ENCODE peak calls at places on chromosomes 3 and 15, in nine cellular contexts. S is cardiac fibroblast, D is IMR-90, V is ovary, L is GM23338, X is BJ, C is AG10803, H is OCI-LY7, G is breast epithelium. Z is an unnamed sample.

GRCh38 chr15:60115579-60116415 is 111.7 kb downstream of the FOXB1 start:
- DNase-seq in S (peak; percentile 67), D (peak; percentile 19), V (no peak), L (no peak), X (no peak), C (peak; percentile 34), H (no peak), G (no peak), Z (no peak)

GRCh38 chr3:127168271-127168670 is 24.7 kb upstream of the PRR23E start:
- DNase-seq in S (no peak), D (no peak), V (peak; percentile 4), L (no peak), X (no peak), C (no peak), H (no peak), G (no peak), Z (no peak)

GRCh38 chr3:15300318-15301078 is 31.9 kb downstream of the SH3BP5 start:
- DNase-seq in S (peak; percentile 78), D (peak; percentile 74), V (no peak), L (no peak), X (no peak), C (peak; percentile 71), H (no peak), G (no peak), Z (peak; percentile 92)

GRCh38 chr3:53083496-53083895 is 37.6 kb upstream of the SFMBT1 start:
- DNase-seq in S (peak; percentile 28), D (peak; percentile 75), V (peak; percentile 23), L (no peak), X (peak; percentile 60), C (peak; percentile 92), H (no peak), G (peak; percentile 52), Z (peak; percentile 65)

GRCh38 chr15:58738051-58738707 is 11.3 kb downstream of the ADAM10 start:
- DNase-seq in S (peak; percentile 73), D (peak; percentile 49), V (no peak), L (no peak), X (no peak), C (peak; percentile 44), H (no peak), G (no peak), Z (peak; percentile 52)

GRCh38 chr3:10653241-10653640 is 147.9 kb upstream of the ATP2B2 start:
- DNase-seq in S (no peak), D (no peak), V (no peak), L (no peak), X (no peak), C (no peak), H (no peak), G (no peak), Z (no peak)

GRCh38 chr3:153640689-153641308 is 478.8 kb downstream of the RAP2B start:
- DNase-seq in S (no peak), D (no peak), V (no peak), L (peak; percentile 49), X (no peak), C (no peak), H (no peak), G (no peak), Z (no peak)

GRCh38 chr3:35184775-35185174 is 454.6 kb upstream of the ARPP21 start:
- DNase-seq in S (peak; percentile 80), D (no peak), V (no peak), L (no peak), X (no peak), C (no peak), H (no peak), G (no peak), Z (peak; percentile 35)

GRCh38 chr3:67884345-67884744 is 229.9 kb upstream of the SUCLG2 start:
- DNase-seq in S (no peak), D (no peak), V (no peak), L (no peak), X (no peak), C (no peak), H (no peak), G (no peak), Z (no peak)

GRCh38 chr15:59687831-59688230 is 1.3 kb downstream of the BNIP2 start:
- DNase-seq in S (peak; percentile 67), D (peak; percentile 44), V (no peak), L (no peak), X (no peak), C (peak; percentile 43), H (peak; percentile 87), G (no peak), Z (peak; percentile 36)

GRCh38 chr3:127542441-127542952 is 48.0 kb downstream of the TPRA1 start:
- DNase-seq in S (no peak), D (no peak), V (no peak), L (no peak), X (no peak), C (no peak), H (no peak), G (no peak), Z (no peak)

GRCh38 chr15:97177135-97177704 is 783.3 kb upstream of the ARRDC4 start:
- DNase-seq in S (no peak), D (no peak), V (no peak), L (peak; percentile 75), X (no peak), C (no peak), H (no peak), G (no peak), Z (no peak)

GRCh38 chr15:56982987-56983386 is 64.5 kb downstream of the TCF12 start:
- DNase-seq in S (no peak), D (no peak), V (no peak), L (no peak), X (no peak), C (no peak), H (no peak), G (no peak), Z (no peak)

GRCh38 chr15:98331676-98332075 is 316.7 kb upstream of the IGF1R start:
- DNase-seq in S (no peak), D (no peak), V (no peak), L (no peak), X (no peak), C (no peak), H (no peak), G (no peak), Z (no peak)

GRCh38 chr15:41869770-41870688 is 23.8 kb downstream of the SPTBN5 start:
- DNase-seq in S (no peak), D (no peak), V (no peak), L (no peak), X (no peak), C (no peak), H (no peak), G (no peak), Z (no peak)

GRCh38 chr3:45592830-45593707 is 1.5 kb upstream of the LIMD1 start:
- DNase-seq in S (peak; percentile 94), D (peak; percentile 89), V (peak; percentile 91), L (peak; percentile 98), X (peak; percentile 46), C (peak; percentile 87), H (peak; percentile 82), G (peak; percentile 87), Z (peak; percentile 92)
- TF ChIP-seq CTCF in S (peak; percentile 96), D (peak; percentile 82), V (peak; percentile 69), L (peak; percentile 77), X (peak; percentile 95), C (peak; percentile 88), H (peak; percentile 80), G (peak; percentile 42), Z (peak; percentile 85)

GRCh38 chr3:5826467-5826866 is 639.0 kb downstream of the EDEM1 start:
- DNase-seq in S (no peak), D (no peak), V (no peak), L (no peak), X (no peak), C (no peak), H (no peak), G (no peak), Z (no peak)

GRCh38 chr3:5822843-5823242 is 635.3 kb downstream of the EDEM1 start:
- DNase-seq in S (no peak), D (no peak), V (no peak), L (no peak), X (no peak), C (no peak), H (no peak), G (no peak), Z (no peak)
- H3K4me3 ChIP-seq in S (no peak overlapping the region), D (no peak overlapping the region), V (no peak overlapping the region), L (no peak overlapping the region), X (no peak overlapping the region), C (no peak overlapping the region), H (no peak overlapping the region), G (no peak overlapping the region), Z (no peak overlapping the region)

DNA sequence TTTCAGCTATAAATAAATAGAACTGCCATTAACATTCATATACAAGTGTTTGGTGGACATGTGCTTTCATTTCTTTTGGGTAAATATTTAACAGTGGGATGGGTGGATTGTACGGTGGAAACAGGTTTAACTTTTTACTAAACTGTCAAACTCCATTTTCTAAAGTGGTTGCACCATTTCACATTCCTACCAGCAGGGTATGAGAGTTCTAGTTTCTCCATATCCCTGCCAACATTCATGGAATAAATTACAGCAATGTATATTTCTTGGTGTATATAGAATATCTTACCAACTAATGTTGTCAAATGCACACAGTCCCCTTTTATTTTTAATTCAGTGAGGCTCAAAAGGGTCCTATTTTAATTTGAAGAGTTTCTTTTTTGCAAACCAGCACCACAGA is 71.3 kb upstream of the CTXND1 start:
- DNase-seq in S (peak; percentile 3), D (no peak), V (no peak), L (no peak), X (no peak), C (no peak), H (no peak), G (no peak), Z (no peak)
- TF ChIP-seq CTCF in S (peak; percentile 25), D (no peak), V (no peak), L (peak; percentile 46), X (peak; percentile 25), C (peak; percentile 36), H (no peak), G (no peak), Z (peak; percentile 40)

GRCh38 chr3:179451335-179452165 is at the start of gene GNB4:
- DNase-seq in S (peak; percentile 79), D (peak; percentile 82), V (peak; percentile 69), L (peak; percentile 84), X (no peak), C (peak; percentile 83), H (peak; percentile 64), G (peak; percentile 73), Z (peak; percentile 76)

GRCh38 chr3:179450321-179450720 is 949 bp downstream of the GNB4 start:
- DNase-seq in S (peak; percentile 48), D (peak; percentile 19), V (no peak), L (no peak), X (no peak), C (no peak), H (no peak), G (no peak), Z (peak; percentile 29)

GRCh38 chr3:179450901-179451334 is 352 bp downstream of the GNB4 start:
- DNase-seq in S (peak; percentile 47), D (peak; percentile 23), V (peak; percentile 23), L (peak; percentile 33), X (no peak), C (peak; percentile 29), H (peak; percentile 11), G (peak; percentile 50), Z (peak; percentile 38)

GRCh38 chr3:179447251-179447650 is 4.0 kb downstream of the GNB4 start:
- DNase-seq in S (no peak), D (no peak), V (no peak), L (no peak), X (no peak), C (no peak), H (no peak), G (no peak), Z (no peak)

DNA sequence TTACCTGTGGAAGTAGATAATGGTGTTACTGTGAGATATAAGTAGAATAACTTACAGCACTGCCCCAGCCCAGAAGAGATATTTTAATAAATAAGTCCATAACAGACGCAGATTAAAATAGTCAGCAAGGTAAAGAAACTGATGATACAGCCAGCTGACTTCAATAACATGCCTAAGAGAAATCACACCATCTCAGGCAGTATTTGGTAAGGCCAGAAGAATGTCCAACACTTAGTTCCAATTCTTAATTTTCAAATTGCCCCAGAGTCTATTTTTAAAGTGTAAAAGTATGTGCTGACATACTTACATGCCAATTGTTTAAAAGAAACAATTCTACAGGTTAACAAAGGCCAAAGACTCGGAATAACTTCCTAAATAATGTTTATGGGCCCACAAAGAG is 1.6 kb downstream of the GNB4 start:
- DNase-seq in S (peak; percentile 37), D (peak; percentile 22), V (no peak), L (no peak), X (no peak), C (peak; percentile 59), H (no peak), G (no peak), Z (peak; percentile 30)
- H3K4me3 ChIP-seq in S (peak overlapping the region; percentile 68), D (peak overlapping the region; percentile 81), V (peak overlapping the region; percentile 58), L (peak overlapping the region; percentile 84), X (peak overlapping the region; percentile 80), C (peak overlapping the region; percentile 78), H (no peak overlapping the region), G (peak overlapping the region; percentile 72), Z (peak overlapping the region; percentile 60)